ENCODE peak calls at places on chromosome 16, in seven cellular contexts. F is memory B cell; R is activated T-helper 2 cell treated with anti-CD3 and anti-CD28 coated beads, Interferon-gamma antibody, Interleukin-2, Interleukin-4, amounts not matched to agents 10 μg/mL and 5 μg/mL and 100 μg/mL, durations not matched to agents 14 hours and 24 hours and 36 hours; Z is hippocampal formation; V is tibial nerve; D is SHP77; X is ovary. M is an unnamed sample.

GRCh38 chr16:69340095-69340644 is 598 bp downstream of the NIP7 start:
- DNase-seq in D (no peak), F (no peak), V (no peak), Z (no peak), X (no peak), R (no peak), M (peak)

GRCh38 chr16:77677129-77677528 is 45.2 kb upstream of the NUDT7 start:
- DNase-seq in D (no peak), R (no peak), Z (no peak), X (no peak), F (no peak), V (no peak), M (peak)

GRCh38 chr16:23650674-23651073 is 9.4 kb downstream of the DCTN5 start:
- DNase-seq in R (no peak), V (no peak), Z (peak), X (no peak), F (no peak), D (no peak), M (peak)

GRCh38 chr16:47477680-47478079 is 16.5 kb downstream of the PHKB start:
- DNase-seq in Z (no peak), R (no peak), X (no peak), F (no peak), V (no peak), D (no peak), M (peak)

GRCh38 chr16:106623-107324 is 28.7 kb downstream of the MPG start:
- DNase-seq in R (peak), D (peak), Z (peak), F (peak), X (no peak), V (no peak), M (peak)

GRCh38 chr16:81392011-81392410 is 52.6 kb upstream of the CMIP start:
- DNase-seq in V (no peak), Z (no peak), D (no peak), F (no peak), X (no peak), R (no peak), M (no peak)

GRCh38 chr16:75679366-75679765 is 2.6 kb upstream of the CPHXL2 start:
- DNase-seq in V (no peak), X (no peak), F (no peak), Z (no peak), R (no peak), D (no peak), M (peak)

GRCh38 chr16:3363793-3364192 is 8.1 kb downstream of the OR2C1 start:
- DNase-seq in Z (no peak), F (no peak), V (no peak), D (peak), X (no peak), R (no peak), M (no peak)

GRCh38 chr16:51577621-51578303 is 426.7 kb upstream of the SALL1 start:
- DNase-seq in R (no peak), D (no peak), Z (no peak), F (no peak), X (no peak), V (no peak), M (no peak)

GRCh38 chr16:22132801-22133200 is 29.5 kb upstream of the SDR42E2 start:
- DNase-seq in Z (no peak), X (no peak), V (no peak), F (no peak), D (no peak), R (no peak), M (no peak)

GRCh38 chr16:50458694-50459271 is 89.4 kb upstream of the NKD1 start:
- DNase-seq in R (no peak), F (no peak), D (no peak), X (no peak), Z (no peak), V (no peak), M (no peak)

GRCh38 chr16:73054732-73055481 is 7.0 kb upstream of the ZFHX3 start:
- DNase-seq in F (no peak), D (peak), X (no peak), Z (no peak), R (no peak), V (no peak), M (peak)

GRCh38 chr16:19883296-19883951 is 1.2 kb downstream of the GPRC5B start:
- DNase-seq in Z (peak), F (peak), X (peak), R (no peak), D (no peak), V (peak), M (no peak)

GRCh38 chr16:61814716-61815347 is 221.4 kb downstream of the CDH8 start:
- DNase-seq in Z (peak), V (no peak), F (no peak), R (no peak), X (no peak), D (no peak), M (peak)

GRCh38 chr16:89197633-89198416 is 2.5 kb downstream of the SLC22A31 start:
- DNase-seq in D (no peak), R (no peak), F (no peak), X (no peak), Z (no peak), V (no peak), M (no peak)

GRCh38 chr16:87653234-87653633 is 50.9 kb downstream of the JPH3 start:
- DNase-seq in R (no peak), D (peak), X (no peak), Z (no peak), V (no peak), F (no peak), M (no peak)

GRCh38 chr16:67748791-67749282 is 29.7 kb upstream of the GFOD2 start:
- DNase-seq in X (no peak), D (no peak), R (no peak), F (no peak), V (no peak), Z (no peak), M (no peak)

GRCh38 chr16:64914-65255 is 7.5 kb downstream of the RHBDF1 start:
- DNase-seq in F (no peak), X (no peak), V (no peak), Z (no peak), R (no peak), D (no peak), M (no peak)

GRCh38 chr16:84700518-84701277 is 898 bp downstream of the USP10 start:
- DNase-seq in Z (peak), X (no peak), F (no peak), V (no peak), D (peak), R (peak), M (peak)

GRCh38 chr16:4344659-4345438 is 6.3 kb downstream of the PAM16 start:
- DNase-seq in F (no peak), R (no peak), Z (peak), D (peak), V (no peak), X (no peak), M (peak)

GRCh38 chr16:58393138-58393504 is 850 bp downstream of the GINS3 start:
- DNase-seq in R (no peak), F (no peak), Z (no peak), D (no peak), X (no peak), V (no peak), M (peak)

GRCh38 chr16:56263711-56264608 is 72.7 kb downstream of the GNAO1 start:
- DNase-seq in F (no peak), V (no peak), R (no peak), X (no peak), D (peak), Z (peak), M (no peak)